ENCODE peak calls at places on chromosomes 11 and 22, in six cellular contexts. X is prostate gland; M is neural progenitor cell; A is GM23248; W is heart right ventricle; Y is naive thymus-derived CD4-positive, alpha-beta T cell. U is an unnamed sample.

GRCh38 chr11:114192841-114193389 is 103.3 kb upstream of the NNMT start:
- DNase-seq in M (peak; percentile 27), A (no peak), W (no peak), X (no peak), Y (no peak), U (no peak)

GRCh38 chr11:1398506-1399235 is 8.9 kb downstream of the BRSK2 start:
- DNase-seq in A (no peak), M (no peak), W (peak; percentile 10), Y (no peak), X (no peak), U (no peak)

GRCh38 chr22:24553597-24554315 is 1.2 kb downstream of the GUCD1 start:
- DNase-seq in M (peak; percentile 5), X (peak; percentile 36), W (peak; percentile 39), Y (no peak), A (peak; percentile 64), U (no peak)

GRCh38 chr11:88418508-88418907 is 81.0 kb upstream of the CTSC start:
- DNase-seq in X (no peak), Y (no peak), A (no peak), W (no peak), M (no peak), U (peak; percentile 61)

GRCh38 chr11:115924744-115925567 is 420.7 kb upstream of the CADM1 start:
- DNase-seq in X (no peak), A (no peak), W (no peak), Y (no peak), M (no peak), U (no peak)

GRCh38 chr11:29318134-29318845 is 698.5 kb downstream of the KCNA4 start:
- DNase-seq in A (peak; percentile 60), Y (no peak), M (no peak), W (no peak), X (no peak), U (no peak)

GRCh38 chr11:73206751-73207280 is 11.3 kb upstream of the P2RY2 start:
- DNase-seq in Y (no peak), X (no peak), W (no peak), M (no peak), A (no peak), U (no peak)

GRCh38 chr11:47020793-47021624 is 84.4 kb downstream of the CSTPP1 start:
- DNase-seq in M (peak; percentile 74), W (no peak), Y (no peak), A (no peak), X (no peak), U (no peak)

GRCh38 chr22:44936201-44936600 is 73.6 kb downstream of the PHF21B start:
- DNase-seq in W (no peak), Y (no peak), A (no peak), X (no peak), M (no peak), U (no peak)

GRCh38 chr11:2525941-2526807 is 81.4 kb downstream of the KCNQ1 start:
- DNase-seq in Y (no peak), A (no peak), X (no peak), M (no peak), W (peak; percentile 9), U (no peak)

GRCh38 chr11:73237471-73238290 is 19.6 kb downstream of the P2RY2 start:
- DNase-seq in M (no peak), W (no peak), A (peak; percentile 62), Y (no peak), X (no peak), U (no peak)

GRCh38 chr22:48884292-48884691 is 943.4 kb downstream of the BRD1 start:
- DNase-seq in X (no peak), W (no peak), M (no peak), Y (no peak), A (no peak), U (no peak)

GRCh38 chr11:17280494-17281127 is 4.1 kb downstream of the NUCB2 start:
- DNase-seq in X (no peak), M (no peak), A (no peak), Y (no peak), W (no peak), U (no peak)

GRCh38 chr22:22945195-22945594 is 57.6 kb downstream of the IGLL5 start:
- DNase-seq in A (no peak), M (no peak), W (no peak), Y (no peak), X (no peak), U (no peak)

GRCh38 chr11:50074161-50074560 is 41.5 kb downstream of the OR4C45 start:
- DNase-seq in X (no peak), W (no peak), Y (no peak), M (no peak), A (no peak), U (no peak)

GRCh38 chr11:50075856-50076255 is 43.2 kb downstream of the OR4C45 start:
- DNase-seq in M (no peak), W (no peak), Y (no peak), X (no peak), A (no peak), U (no peak)

GRCh38 chr11:50078001-50078400 is 45.3 kb downstream of the OR4C45 start:
- DNase-seq in A (no peak), X (no peak), W (no peak), M (no peak), Y (no peak), U (no peak)

GRCh38 chr11:50080256-50080655 is 47.6 kb downstream of the OR4C45 start:
- DNase-seq in A (no peak), X (no peak), M (no peak), Y (no peak), W (no peak), U (no peak)

DNA sequence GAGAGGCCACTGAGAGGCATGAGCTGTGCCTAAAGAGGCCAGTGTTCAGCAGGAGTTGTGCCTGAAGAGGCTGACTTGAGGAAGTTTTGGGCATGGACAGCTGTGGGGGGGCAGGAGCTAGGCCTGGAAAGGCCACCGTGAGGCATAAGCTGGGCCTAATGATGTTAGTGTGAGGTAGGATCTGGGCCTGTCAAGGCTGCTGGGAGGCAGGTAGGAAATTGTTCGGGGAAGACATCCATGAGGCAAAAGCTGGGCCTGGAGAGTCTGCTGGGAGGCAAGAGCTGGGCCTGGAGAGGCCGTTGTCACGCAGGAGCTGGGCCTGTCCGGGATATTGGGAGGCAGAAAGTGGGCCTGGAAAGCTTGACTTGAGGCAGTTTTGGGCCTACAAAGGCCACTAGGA is 44.9 kb downstream of the OR4C45 start:
- DNase-seq in Y (no peak), X (no peak), M (no peak), W (no peak), A (no peak), U (no peak)
- H3K9me3 ChIP-seq in Y (peaks cover 4% of the 10 kb centered on the region), X (no peaks in the 10 kb centered on the region), M (no peaks in the 10 kb centered on the region), W (no peaks in the 10 kb centered on the region), A (no peaks in the 10 kb centered on the region), U (peaks cover 43% of the 10 kb centered on the region)

DNA sequence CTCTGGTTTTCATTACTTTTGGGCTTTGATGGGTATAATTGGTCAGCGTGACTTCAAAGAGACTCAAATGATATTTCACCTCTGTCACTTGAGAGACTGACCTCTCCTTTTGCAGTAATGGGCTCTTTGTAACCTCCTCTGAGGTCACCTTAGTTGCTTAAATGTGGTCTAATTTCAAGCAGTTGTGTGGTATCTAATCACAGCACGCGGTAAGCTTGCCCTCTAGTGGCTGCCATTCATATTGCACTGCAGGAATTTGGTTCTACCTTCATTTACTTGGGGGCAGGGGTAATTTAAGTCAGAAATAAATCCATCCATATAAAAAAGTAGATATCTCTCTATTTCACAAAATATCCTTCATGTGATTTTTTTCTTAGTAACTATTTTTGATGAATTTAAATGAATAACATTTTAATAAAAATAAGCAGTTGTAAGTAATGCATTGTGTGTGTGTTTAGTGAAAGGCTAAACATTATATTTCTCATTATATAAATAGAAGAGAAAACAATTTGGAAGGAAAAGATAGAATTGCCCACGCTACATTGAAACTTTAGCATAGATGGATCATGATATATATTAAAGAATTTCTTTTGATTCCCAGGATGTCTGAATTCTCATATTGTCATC is 55.0 kb upstream of the ANO3 start:
- DNase-seq in A (peak; percentile 65), Y (peak; percentile 4), M (peak; percentile 67), X (peak; percentile 14), W (peak; percentile 11), U (peak; percentile 41)
- H3K4me1 ChIP-seq in A (peaks cover 4% of the 10 kb centered on the region), Y (no peaks in the 10 kb centered on the region), M (no peaks in the 10 kb centered on the region), X (no peaks in the 10 kb centered on the region), W (no peaks in the 10 kb centered on the region), U (no peaks in the 10 kb centered on the region)

GRCh38 chr22:47019012-47019790 is 256.8 kb downstream of the TBC1D22A start:
- DNase-seq in Y (no peak), W (no peak), A (no peak), M (no peak), X (no peak), U (no peak)

GRCh38 chr22:47020157-47020556 is 257.7 kb downstream of the TBC1D22A start:
- DNase-seq in A (peak; percentile 57), Y (no peak), M (no peak), W (no peak), X (no peak), U (no peak)

GRCh38 chr22:47017245-47017644 is 254.8 kb downstream of the TBC1D22A start:
- DNase-seq in M (no peak), A (no peak), W (no peak), Y (no peak), X (no peak), U (no peak)

GRCh38 chr22:47016636-47017035 is 254.2 kb downstream of the TBC1D22A start:
- DNase-seq in X (no peak), W (no peak), A (no peak), Y (no peak), M (no peak), U (no peak)

DNA sequence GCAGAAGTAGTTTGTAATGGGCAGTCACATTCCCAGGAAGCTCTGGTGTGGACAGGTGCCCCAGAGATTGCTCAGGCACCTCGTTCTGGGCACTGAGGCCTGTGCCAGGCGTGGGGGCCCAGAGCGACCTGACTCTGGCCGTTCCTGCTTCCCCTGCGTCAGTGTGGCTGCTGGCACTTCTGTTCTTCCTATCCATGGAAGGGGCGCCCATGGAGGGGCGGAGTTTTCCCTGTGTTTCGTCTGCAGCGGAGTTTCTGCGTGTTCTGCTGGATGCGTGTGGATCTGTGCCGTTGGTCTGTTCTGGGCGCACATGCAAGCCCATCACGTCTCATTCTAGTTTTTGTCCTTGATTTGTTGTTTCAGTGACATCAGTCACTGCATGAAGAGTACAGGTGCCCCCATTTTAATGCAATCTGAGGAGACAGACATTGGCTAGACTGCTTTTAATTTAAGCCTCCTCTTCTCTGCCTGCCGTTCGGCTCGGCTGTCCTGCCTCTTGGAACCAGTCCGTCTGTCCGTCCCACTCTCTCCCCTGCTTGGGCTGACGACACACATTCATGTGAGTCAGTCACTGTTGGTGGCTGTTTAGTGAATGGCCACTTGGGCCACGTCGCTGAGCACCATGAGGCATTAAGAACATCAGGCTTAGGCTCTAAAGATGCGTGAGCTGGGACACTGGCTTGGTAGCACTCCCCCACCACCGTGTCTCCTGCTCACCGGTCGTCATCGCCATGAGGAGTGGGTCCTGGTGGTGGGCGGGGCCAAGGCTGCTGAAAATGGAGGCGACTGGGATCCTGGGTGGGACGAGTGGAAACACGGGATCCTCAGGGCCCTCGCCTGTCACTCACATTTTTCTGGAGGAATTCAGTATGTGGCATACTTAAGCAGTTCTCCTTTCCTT is 255.8 kb downstream of the TBC1D22A start:
- DNase-seq in W (no peak), A (no peak), X (no peak), M (no peak), Y (no peak), U (no peak)
- H3K9me3 ChIP-seq in W (no peaks in the 10 kb centered on the region), A (no peaks in the 10 kb centered on the region), X (no peaks in the 10 kb centered on the region), M (no peaks in the 10 kb centered on the region), Y (no peaks in the 10 kb centered on the region), U (no peaks in the 10 kb centered on the region)

GRCh38 chr11:118621898-118622375 is 14.5 kb downstream of the PHLDB1 start:
- DNase-seq in W (no peak), Y (no peak), M (no peak), X (no peak), A (no peak), U (no peak)
- H3K4me1 ChIP-seq in W (peaks cover 71% of the 10 kb centered on the region), Y (no peaks in the 10 kb centered on the region), M (peaks cover 49% of the 10 kb centered on the region), X (peaks cover 20% of the 10 kb centered on the region), A (peaks cover 71% of the 10 kb centered on the region), U (peaks cover 43% of the 10 kb centered on the region)

GRCh38 chr11:32172771-32173170 is 81.9 kb downstream of the RCN1 start:
- DNase-seq in X (peak; percentile 14), Y (no peak), W (no peak), M (peak; percentile 59), A (peak; percentile 49), U (no peak)
- H3K9me3 ChIP-seq in X (no peaks in the 10 kb centered on the region), Y (no peaks in the 10 kb centered on the region), W (no peaks in the 10 kb centered on the region), M (no peaks in the 10 kb centered on the region), A (no peaks in the 10 kb centered on the region), U (no peaks in the 10 kb centered on the region)